ENCODE peak calls at places on chromosomes 11 and 22, in eight cellular contexts. N, C, E, B, Q, D, X and R are unnamed samples.

GRCh38 chr11:132427611-132428010 is 1057.2 kb downstream of the NTM start:
- DNase-seq in N (no peak), E (no peak), D (no peak), X (no peak), Q (no peak), C (no peak), B (no peak), R (no peak)

GRCh38 chr11:76880314-76880713 is 19.6 kb downstream of the ACER3 start:
- DNase-seq in C (peak; percentile 47), Q (no peak), D (no peak), N (no peak), B (no peak), E (no peak), X (no peak), R (peak; percentile 12)

GRCh38 chr11:316031-316701 is 2.3 kb downstream of the IFITM1 start:
- DNase-seq in N (no peak), D (no peak), Q (no peak), C (no peak), E (no peak), B (peak; percentile 40), X (no peak), R (no peak)

GRCh38 chr11:26467506-26467905 is 104.6 kb downstream of the MUC15 start:
- DNase-seq in E (no peak), B (no peak), C (no peak), X (no peak), Q (no peak), N (no peak), D (no peak), R (no peak)

GRCh38 chr11:118791015-118791960 is at the start of gene DDX6:
- DNase-seq in B (peak; percentile 92), Q (peak; percentile 85), E (peak; percentile 62), C (peak; percentile 87), D (peak; percentile 78), N (peak; percentile 72), X (peak; percentile 87), R (peak; percentile 80)

GRCh38 chr11:12888525-12889158 is 120.5 kb upstream of the RASSF10 start:
- DNase-seq in Q (peak; percentile 74), N (peak; percentile 64), B (peak; percentile 90), D (peak; percentile 28), E (peak; percentile 61), X (peak; percentile 64), C (peak; percentile 59), R (peak; percentile 93)

GRCh38 chr11:96337541-96338530 is 5.2 kb downstream of the MAML2 start:
- DNase-seq in D (no peak), B (peak; percentile 84), Q (no peak), X (no peak), N (no peak), C (no peak), E (no peak), R (peak; percentile 54)

GRCh38 chr11:61771995-61772455 is 19.6 kb downstream of the MYRF start:
- DNase-seq in N (no peak), Q (no peak), D (no peak), E (no peak), X (no peak), C (no peak), B (no peak), R (no peak)

GRCh38 chr11:130947889-130948288 is 31.6 kb upstream of the SNX19 start:
- DNase-seq in C (no peak), Q (no peak), D (no peak), E (no peak), X (no peak), N (no peak), B (no peak), R (peak; percentile 41)

GRCh38 chr11:1168256-1168655 is 10.5 kb downstream of the MUC5AC start:
- DNase-seq in D (no peak), C (no peak), Q (no peak), X (no peak), E (no peak), N (no peak), B (no peak), R (no peak)

GRCh38 chr11:27040302-27041115 is at the start of gene BBOX1:
- DNase-seq in B (no peak), D (no peak), N (no peak), Q (no peak), C (peak; percentile 28), X (no peak), E (no peak), R (no peak)

GRCh38 chr22:27336151-27337090 is 465.1 kb downstream of the MN1 start:
- DNase-seq in X (no peak), B (no peak), E (peak; percentile 75), D (no peak), N (no peak), C (no peak), Q (no peak), R (no peak)

GRCh38 chr11:44709966-44710365 is 16.8 kb upstream of the TSPAN18 start:
- DNase-seq in E (peak; percentile 23), D (no peak), B (no peak), C (no peak), Q (no peak), X (no peak), N (peak; percentile 49), R (peak; percentile 57)

GRCh38 chr11:130737041-130737830 is 179.0 kb downstream of the SNX19 start:
- DNase-seq in B (no peak), E (peak; percentile 27), X (no peak), C (no peak), Q (no peak), N (peak; percentile 59), D (no peak), R (no peak)

GRCh38 chr11:58060535-58060934 is 29.8 kb downstream of the OR6Q1 start:
- DNase-seq in X (no peak), E (peak; percentile 56), N (no peak), C (no peak), D (no peak), B (no peak), Q (no peak), R (no peak)

GRCh38 chr22:47401976-47402770 is 639.7 kb downstream of the TBC1D22A start:
- DNase-seq in N (no peak), X (no peak), D (no peak), Q (no peak), C (no peak), E (no peak), B (no peak), R (no peak)

GRCh38 chr11:2097998-2098690 is 41.0 kb downstream of the IGF2 start:
- DNase-seq in D (no peak), B (no peak), E (no peak), Q (no peak), C (no peak), N (no peak), X (no peak), R (no peak)

GRCh38 chr11:64553554-64554201 is 37.3 kb upstream of the SLC22A12 start:
- DNase-seq in X (peak; percentile 40), B (peak; percentile 34), D (no peak), N (peak; percentile 40), Q (peak; percentile 4), E (no peak), C (peak; percentile 40), R (peak; percentile 61)